ENCODE peak calls at places on chromosomes 3 and 15, in nine cellular contexts. One of them, this sample, is unnamed.
A peak's percentile ranks its signal among the peaks of the same experiment; 100 is the strongest.

GRCh38 chr3:35394400-35394799 is 244.9 kb upstream of the ARPP21 start:
- DNase-seq in NCI-H446 treated with DMSO at 0.1 percent for 48 hours: no peak
- DNase-seq in NCI-H510A: no peak
- DNase-seq in WERI-Rb-1: no peak
- DNase-seq in GM12865: no peak
- DNase-seq in hippocampal formation: no peak
- DNase-seq in OCI-M1: no peak
- DNase-seq in ecto neural progenitor cell: no peak
- DNase-seq in cardiac muscle cell: no peak
- DNase-seq in this sample: no peak

GRCh38 chr3:189898559-189899153 is 222.0 kb downstream of the P3H2 start:
- DNase-seq in NCI-H446 treated with DMSO at 0.1 percent for 48 hours: no peak
- DNase-seq in NCI-H510A: no peak
- DNase-seq in WERI-Rb-1: no peak
- DNase-seq in GM12865: no peak
- DNase-seq in hippocampal formation: no peak
- DNase-seq in OCI-M1: peak; percentile 51
- DNase-seq in ecto neural progenitor cell: no peak
- DNase-seq in cardiac muscle cell: peak; percentile 33
- DNase-seq in this sample: no peak

GRCh38 chr15:101277943-101278564 is 769 bp upstream of the SELENOS start:
- DNase-seq in NCI-H446 treated with DMSO at 0.1 percent for 48 hours: no peak
- DNase-seq in NCI-H510A: no peak
- DNase-seq in WERI-Rb-1: no peak
- DNase-seq in GM12865: no peak
- DNase-seq in hippocampal formation: no peak
- DNase-seq in OCI-M1: no peak
- DNase-seq in ecto neural progenitor cell: no peak
- DNase-seq in cardiac muscle cell: no peak
- DNase-seq in this sample: no peak

GRCh38 chr3:16012086-16012485 is 162.4 kb upstream of the GALNT15 start:
- DNase-seq in NCI-H446 treated with DMSO at 0.1 percent for 48 hours: no peak
- DNase-seq in NCI-H510A: no peak
- DNase-seq in WERI-Rb-1: no peak
- DNase-seq in GM12865: no peak
- DNase-seq in hippocampal formation: no peak
- DNase-seq in OCI-M1: no peak
- DNase-seq in ecto neural progenitor cell: no peak
- DNase-seq in cardiac muscle cell: no peak
- DNase-seq in this sample: no peak

GRCh38 chr3:9778102-9778501 is 8.4 kb upstream of the CAMK1 start:
- DNase-seq in NCI-H446 treated with DMSO at 0.1 percent for 48 hours: no peak
- DNase-seq in NCI-H510A: no peak
- DNase-seq in WERI-Rb-1: no peak
- DNase-seq in GM12865: no peak
- DNase-seq in hippocampal formation: no peak
- DNase-seq in OCI-M1: peak; percentile 48
- DNase-seq in ecto neural progenitor cell: no peak
- DNase-seq in cardiac muscle cell: peak; percentile 56
- DNase-seq in this sample: no peak

GRCh38 chr15:28948036-28948435 is 62.3 kb downstream of the APBA2 start:
- DNase-seq in NCI-H446 treated with DMSO at 0.1 percent for 48 hours: no peak
- DNase-seq in NCI-H510A: no peak
- DNase-seq in WERI-Rb-1: no peak
- DNase-seq in GM12865: no peak
- DNase-seq in hippocampal formation: no peak
- DNase-seq in OCI-M1: no peak
- DNase-seq in ecto neural progenitor cell: peak; percentile 11
- DNase-seq in cardiac muscle cell: no peak
- DNase-seq in this sample: no peak

GRCh38 chr3:52181543-52181942 is 16.4 kb upstream of the ALAS1 start:
- DNase-seq in NCI-H446 treated with DMSO at 0.1 percent for 48 hours: no peak
- DNase-seq in NCI-H510A: no peak
- DNase-seq in WERI-Rb-1: no peak
- DNase-seq in GM12865: no peak
- DNase-seq in hippocampal formation: no peak
- DNase-seq in OCI-M1: no peak
- DNase-seq in ecto neural progenitor cell: no peak
- DNase-seq in cardiac muscle cell: peak; percentile 70
- DNase-seq in this sample: no peak

GRCh38 chr3:45105855-45106655 is 40.1 kb downstream of the CDCP1 start:
- DNase-seq in NCI-H446 treated with DMSO at 0.1 percent for 48 hours: no peak
- DNase-seq in NCI-H510A: no peak
- DNase-seq in WERI-Rb-1: no peak
- DNase-seq in GM12865: peak; percentile 30
- DNase-seq in hippocampal formation: no peak
- DNase-seq in OCI-M1: peak; percentile 51
- DNase-seq in ecto neural progenitor cell: no peak
- DNase-seq in cardiac muscle cell: peak; percentile 79
- DNase-seq in this sample: no peak

GRCh38 chr3:37320276-37320675 is 145.9 kb upstream of the LRRFIP2 start:
- DNase-seq in NCI-H446 treated with DMSO at 0.1 percent for 48 hours: no peak
- DNase-seq in NCI-H510A: no peak
- DNase-seq in WERI-Rb-1: no peak
- DNase-seq in GM12865: peak; percentile 69
- DNase-seq in hippocampal formation: no peak
- DNase-seq in OCI-M1: no peak
- DNase-seq in ecto neural progenitor cell: no peak
- DNase-seq in cardiac muscle cell: no peak
- DNase-seq in this sample: no peak

GRCh38 chr3:126317029-126317996 is 39.9 kb downstream of the KLF15 start:
- DNase-seq in NCI-H446 treated with DMSO at 0.1 percent for 48 hours: no peak
- DNase-seq in NCI-H510A: no peak
- DNase-seq in WERI-Rb-1: no peak
- DNase-seq in GM12865: no peak
- DNase-seq in hippocampal formation: no peak
- DNase-seq in OCI-M1: no peak
- DNase-seq in ecto neural progenitor cell: no peak
- DNase-seq in cardiac muscle cell: no peak
- DNase-seq in this sample: no peak

GRCh38 chr3:196772102-196772501 is 32.4 kb downstream of the PAK2 start:
- DNase-seq in NCI-H446 treated with DMSO at 0.1 percent for 48 hours: no peak
- DNase-seq in NCI-H510A: no peak
- DNase-seq in WERI-Rb-1: peak; percentile 6
- DNase-seq in GM12865: peak; percentile 19
- DNase-seq in hippocampal formation: no peak
- DNase-seq in OCI-M1: no peak
- DNase-seq in ecto neural progenitor cell: no peak
- DNase-seq in cardiac muscle cell: no peak
- DNase-seq in this sample: no peak

GRCh38 chr15:59999064-59999377 is 5.1 kb upstream of the FOXB1 start:
- DNase-seq in NCI-H446 treated with DMSO at 0.1 percent for 48 hours: no peak
- DNase-seq in NCI-H510A: no peak
- DNase-seq in WERI-Rb-1: no peak
- DNase-seq in GM12865: no peak
- DNase-seq in hippocampal formation: no peak
- DNase-seq in OCI-M1: no peak
- DNase-seq in ecto neural progenitor cell: no peak
- DNase-seq in cardiac muscle cell: no peak
- DNase-seq in this sample: no peak

GRCh38 chr3:184659797-184660301 is 52.0 kb downstream of the MAGEF1 start:
- DNase-seq in NCI-H446 treated with DMSO at 0.1 percent for 48 hours: no peak
- DNase-seq in NCI-H510A: peak; percentile 74
- DNase-seq in WERI-Rb-1: no peak
- DNase-seq in GM12865: no peak
- DNase-seq in hippocampal formation: no peak
- DNase-seq in OCI-M1: no peak
- DNase-seq in ecto neural progenitor cell: no peak
- DNase-seq in cardiac muscle cell: peak; percentile 29
- DNase-seq in this sample: no peak

GRCh38 chr3:53346514-53346913 is 829 bp downstream of the DCP1A start:
- DNase-seq in NCI-H446 treated with DMSO at 0.1 percent for 48 hours: no peak
- DNase-seq in NCI-H510A: no peak
- DNase-seq in WERI-Rb-1: no peak
- DNase-seq in GM12865: peak; percentile 9
- DNase-seq in hippocampal formation: no peak
- DNase-seq in OCI-M1: peak; percentile 69
- DNase-seq in ecto neural progenitor cell: no peak
- DNase-seq in cardiac muscle cell: no peak
- DNase-seq in this sample: no peak

GRCh38 chr3:38521391-38521987 is 25.3 kb downstream of the EXOG start:
- DNase-seq in NCI-H446 treated with DMSO at 0.1 percent for 48 hours: no peak
- DNase-seq in NCI-H510A: peak; percentile 2
- DNase-seq in WERI-Rb-1: peak; percentile 64
- DNase-seq in GM12865: peak; percentile 77
- DNase-seq in hippocampal formation: peak; percentile 42
- DNase-seq in OCI-M1: peak; percentile 78
- DNase-seq in ecto neural progenitor cell: peak; percentile 76
- DNase-seq in cardiac muscle cell: peak; percentile 78
- DNase-seq in this sample: peak; percentile 59

GRCh38 chr3:195612075-195612800 is 28.5 kb upstream of the APOD start:
- DNase-seq in NCI-H446 treated with DMSO at 0.1 percent for 48 hours: no peak
- DNase-seq in NCI-H510A: no peak
- DNase-seq in WERI-Rb-1: no peak
- DNase-seq in GM12865: no peak
- DNase-seq in hippocampal formation: no peak
- DNase-seq in OCI-M1: no peak
- DNase-seq in ecto neural progenitor cell: no peak
- DNase-seq in cardiac muscle cell: no peak
- DNase-seq in this sample: no peak

GRCh38 chr3:111112913-111113312 is 41.3 kb downstream of the NECTIN3 start:
- DNase-seq in NCI-H446 treated with DMSO at 0.1 percent for 48 hours: no peak
- DNase-seq in NCI-H510A: no peak
- DNase-seq in WERI-Rb-1: no peak
- DNase-seq in GM12865: no peak
- DNase-seq in hippocampal formation: no peak
- DNase-seq in OCI-M1: no peak
- DNase-seq in ecto neural progenitor cell: no peak
- DNase-seq in cardiac muscle cell: peak; percentile 64
- DNase-seq in this sample: no peak

GRCh38 chr15:71666723-71667122 is 143.6 kb upstream of the NR2E3 start:
- DNase-seq in NCI-H446 treated with DMSO at 0.1 percent for 48 hours: no peak
- DNase-seq in NCI-H510A: no peak
- DNase-seq in WERI-Rb-1: no peak
- DNase-seq in GM12865: no peak
- DNase-seq in hippocampal formation: no peak
- DNase-seq in OCI-M1: no peak
- DNase-seq in ecto neural progenitor cell: no peak
- DNase-seq in cardiac muscle cell: no peak
- DNase-seq in this sample: no peak

GRCh38 chr15:31345606-31346366 is 19.2 kb downstream of the KLF13 start:
- DNase-seq in NCI-H446 treated with DMSO at 0.1 percent for 48 hours: no peak
- DNase-seq in NCI-H510A: no peak
- DNase-seq in WERI-Rb-1: no peak
- DNase-seq in GM12865: peak; percentile 69
- DNase-seq in hippocampal formation: no peak
- DNase-seq in OCI-M1: no peak
- DNase-seq in ecto neural progenitor cell: no peak
- DNase-seq in cardiac muscle cell: no peak
- DNase-seq in this sample: no peak

GRCh38 chr3:128487813-128488635 is 5.0 kb downstream of the GATA2 start:
- DNase-seq in NCI-H446 treated with DMSO at 0.1 percent for 48 hours: peak; percentile 61
- DNase-seq in NCI-H510A: peak; percentile 50
- DNase-seq in WERI-Rb-1: peak; percentile 82
- DNase-seq in GM12865: peak; percentile 50
- DNase-seq in hippocampal formation: peak; percentile 28
- DNase-seq in OCI-M1: peak; percentile 95
- DNase-seq in ecto neural progenitor cell: peak; percentile 95
- DNase-seq in cardiac muscle cell: peak; percentile 93
- DNase-seq in this sample: peak; percentile 60

GRCh38 chr3:194775266-194775665 is 89.6 kb downstream of the FAM43A start:
- DNase-seq in NCI-H446 treated with DMSO at 0.1 percent for 48 hours: no peak
- DNase-seq in NCI-H510A: no peak
- DNase-seq in WERI-Rb-1: no peak
- DNase-seq in GM12865: no peak
- DNase-seq in hippocampal formation: no peak
- DNase-seq in OCI-M1: peak; percentile 18
- DNase-seq in ecto neural progenitor cell: peak; percentile 27
- DNase-seq in cardiac muscle cell: no peak
- DNase-seq in this sample: no peak